ENCODE peak calls at places on chromosomes 12 and 14, in seven cellular contexts. H is kidney glomerular epithelial cell, S is hepatocyte, I is HT1080, O is HFF-Myc, P is HEK293T, W is type B pancreatic cell. N is an unnamed sample.

GRCh38 chr14:51138353-51139103 is 43.6 kb upstream of the TRIM9 start:
- DNase-seq in S (no peak), W (no peak), I (no peak), O (no peak), H (no peak), P (no peak), N (no peak)

GRCh38 chr14:58428011-58428807 is 690 bp downstream of the KIAA0586 start:
- DNase-seq in I (peak), W (no peak), O (peak), P (peak), H (peak), S (peak), N (peak)

GRCh38 chr14:54567634-54568561 is 970 bp downstream of the SAMD4A start:
- DNase-seq in H (no peak), I (no peak), O (no peak), W (no peak), P (peak), S (peak), N (peak)

GRCh38 chr12:13595536-13596450 is 385.6 kb downstream of the GRIN2B start:
- DNase-seq in H (no peak), P (no peak), I (no peak), S (no peak), W (no peak), O (no peak), N (peak)

GRCh38 chr14:35534130-35534883 is at the start of gene INSM2:
- DNase-seq in P (peak), S (no peak), W (peak), O (no peak), H (no peak), I (no peak), N (peak)

GRCh38 chr14:54174437-54174836 is 217.8 kb upstream of the BMP4 start:
- DNase-seq in W (no peak), O (no peak), H (no peak), P (no peak), S (no peak), I (no peak), N (no peak)

GRCh38 chr14:33709286-33709685 is 241.6 kb downstream of the EGLN3 start:
- DNase-seq in O (no peak), P (no peak), I (no peak), H (no peak), W (no peak), S (no peak), N (no peak)

GRCh38 chr12:51321882-51322281 is 2.1 kb downstream of the BIN2 start:
- DNase-seq in O (no peak), W (no peak), P (no peak), H (no peak), I (no peak), S (no peak), N (no peak)

GRCh38 chr12:21776242-21776641 is 1.7 kb upstream of the KCNJ8 start:
- DNase-seq in O (no peak), P (no peak), W (no peak), I (no peak), S (no peak), H (no peak), N (no peak)

GRCh38 chr12:57127710-57128518 is at the start of gene LRP1:
- DNase-seq in H (peak), I (peak), W (peak), O (no peak), P (peak), S (peak), N (peak)

GRCh38 chr12:125688223-125688622 is 623.0 kb downstream of the AACS start:
- DNase-seq in S (no peak), I (no peak), O (no peak), H (no peak), W (no peak), P (no peak), N (no peak)

N was measured in iPS-NIHi11.